ENCODE peak calls at places on chromosomes 1 and 21, in seven cellular contexts. One of them, this sample, is unnamed.

GRCh38 chr1:184191181-184191601 is 139.7 kb downstream of the TSEN15 start:
- DNase-seq in lower leg skin: peak
- DNase-seq in HT1080: no peak
- DNase-seq in anterior cingulate cortex: peak
- DNase-seq in NCI-H345: no peak
- DNase-seq in EH: peak
- DNase-seq in fibroblast of mammary gland: peak
- DNase-seq in this sample: peak

GRCh38 chr1:145690587-145691558 is 16.3 kb downstream of the PDZK1 start:
- DNase-seq in lower leg skin: no peak
- DNase-seq in HT1080: peak
- DNase-seq in anterior cingulate cortex: no peak
- DNase-seq in NCI-H345: no peak
- DNase-seq in EH: peak
- DNase-seq in fibroblast of mammary gland: peak
- DNase-seq in this sample: no peak

GRCh38 chr1:201955750-201956143 is 444 bp downstream of the TIMM17A start:
- DNase-seq in lower leg skin: no peak
- DNase-seq in HT1080: no peak
- DNase-seq in anterior cingulate cortex: no peak
- DNase-seq in NCI-H345: no peak
- DNase-seq in EH: no peak
- DNase-seq in fibroblast of mammary gland: no peak
- DNase-seq in this sample: no peak

GRCh38 chr1:33312413-33312749 is 8.5 kb downstream of the A3GALT2 start:
- DNase-seq in lower leg skin: no peak
- DNase-seq in HT1080: no peak
- DNase-seq in anterior cingulate cortex: no peak
- DNase-seq in NCI-H345: no peak
- DNase-seq in EH: no peak
- DNase-seq in fibroblast of mammary gland: no peak
- DNase-seq in this sample: no peak

GRCh38 chr1:15816674-15817073 is 9.2 kb upstream of the UQCRHL start:
- DNase-seq in lower leg skin: no peak
- DNase-seq in HT1080: no peak
- DNase-seq in anterior cingulate cortex: no peak
- DNase-seq in NCI-H345: no peak
- DNase-seq in EH: no peak
- DNase-seq in fibroblast of mammary gland: no peak
- DNase-seq in this sample: no peak

GRCh38 chr1:78437393-78437792 is 53.4 kb upstream of the PTGFR start:
- DNase-seq in lower leg skin: no peak
- DNase-seq in HT1080: no peak
- DNase-seq in anterior cingulate cortex: no peak
- DNase-seq in NCI-H345: no peak
- DNase-seq in EH: peak
- DNase-seq in fibroblast of mammary gland: no peak
- DNase-seq in this sample: no peak

GRCh38 chr1:93820554-93821411 is 58.2 kb downstream of the DNTTIP2 start:
- DNase-seq in lower leg skin: no peak
- DNase-seq in HT1080: no peak
- DNase-seq in anterior cingulate cortex: no peak
- DNase-seq in NCI-H345: no peak
- DNase-seq in EH: no peak
- DNase-seq in fibroblast of mammary gland: no peak
- DNase-seq in this sample: no peak

GRCh38 chr1:26697441-26697977 is 1.7 kb downstream of the ARID1A start:
- DNase-seq in lower leg skin: no peak
- DNase-seq in HT1080: no peak
- DNase-seq in anterior cingulate cortex: no peak
- DNase-seq in NCI-H345: no peak
- DNase-seq in EH: no peak
- DNase-seq in fibroblast of mammary gland: no peak
- DNase-seq in this sample: no peak

GRCh38 chr1:200972985-200973742 is 50.4 kb downstream of the KIF21B start:
- DNase-seq in lower leg skin: no peak
- DNase-seq in HT1080: no peak
- DNase-seq in anterior cingulate cortex: no peak
- DNase-seq in NCI-H345: no peak
- DNase-seq in EH: no peak
- DNase-seq in fibroblast of mammary gland: no peak
- DNase-seq in this sample: no peak

GRCh38 chr1:220274122-220274855 is 2.0 kb upstream of the RAB3GAP2 start:
- DNase-seq in lower leg skin: no peak
- DNase-seq in HT1080: peak
- DNase-seq in anterior cingulate cortex: no peak
- DNase-seq in NCI-H345: no peak
- DNase-seq in EH: peak
- DNase-seq in fibroblast of mammary gland: peak
- DNase-seq in this sample: no peak

GRCh38 chr1:235980976-235981375 is 83.9 kb downstream of the NID1 start:
- DNase-seq in lower leg skin: no peak
- DNase-seq in HT1080: no peak
- DNase-seq in anterior cingulate cortex: no peak
- DNase-seq in NCI-H345: no peak
- DNase-seq in EH: no peak
- DNase-seq in fibroblast of mammary gland: no peak
- DNase-seq in this sample: no peak

GRCh38 chr1:230730979-230731378 is 16.2 kb upstream of the CAPN9 start:
- DNase-seq in lower leg skin: no peak
- DNase-seq in HT1080: no peak
- DNase-seq in anterior cingulate cortex: no peak
- DNase-seq in NCI-H345: no peak
- DNase-seq in EH: no peak
- DNase-seq in fibroblast of mammary gland: no peak
- DNase-seq in this sample: no peak

GRCh38 chr1:47814592-47815436 is 182.4 kb downstream of the TRABD2B start:
- DNase-seq in lower leg skin: no peak
- DNase-seq in HT1080: no peak
- DNase-seq in anterior cingulate cortex: no peak
- DNase-seq in NCI-H345: no peak
- DNase-seq in EH: no peak
- DNase-seq in fibroblast of mammary gland: no peak
- DNase-seq in this sample: no peak

GRCh38 chr1:171433451-171433850 is 51.9 kb upstream of the PRRC2C start:
- DNase-seq in lower leg skin: no peak
- DNase-seq in HT1080: peak
- DNase-seq in anterior cingulate cortex: no peak
- DNase-seq in NCI-H345: no peak
- DNase-seq in EH: peak
- DNase-seq in fibroblast of mammary gland: peak
- DNase-seq in this sample: no peak

GRCh38 chr1:33188572-33189275 is 6.9 kb upstream of the TRIM62 start:
- DNase-seq in lower leg skin: no peak
- DNase-seq in HT1080: peak
- DNase-seq in anterior cingulate cortex: no peak
- DNase-seq in NCI-H345: no peak
- DNase-seq in EH: peak
- DNase-seq in fibroblast of mammary gland: peak
- DNase-seq in this sample: no peak

GRCh38 chr1:78303620-78304019 is 187.2 kb upstream of the PTGFR start:
- DNase-seq in lower leg skin: peak
- DNase-seq in HT1080: peak
- DNase-seq in anterior cingulate cortex: no peak
- DNase-seq in NCI-H345: no peak
- DNase-seq in EH: peak
- DNase-seq in fibroblast of mammary gland: peak
- DNase-seq in this sample: no peak

GRCh38 chr1:54569339-54569738 is 21.3 kb downstream of the ACOT11 start:
- DNase-seq in lower leg skin: no peak
- DNase-seq in HT1080: no peak
- DNase-seq in anterior cingulate cortex: no peak
- DNase-seq in NCI-H345: peak
- DNase-seq in EH: peak
- DNase-seq in fibroblast of mammary gland: no peak
- DNase-seq in this sample: no peak

GRCh38 chr1:9270290-9270900 is 22.3 kb upstream of the SPSB1 start:
- DNase-seq in lower leg skin: no peak
- DNase-seq in HT1080: no peak
- DNase-seq in anterior cingulate cortex: no peak
- DNase-seq in NCI-H345: peak
- DNase-seq in EH: no peak
- DNase-seq in fibroblast of mammary gland: no peak
- DNase-seq in this sample: no peak

GRCh38 chr1:201676651-201677050 is 137.7 kb downstream of the NAV1 start:
- DNase-seq in lower leg skin: no peak
- DNase-seq in HT1080: no peak
- DNase-seq in anterior cingulate cortex: no peak
- DNase-seq in NCI-H345: no peak
- DNase-seq in EH: no peak
- DNase-seq in fibroblast of mammary gland: no peak
- DNase-seq in this sample: no peak

GRCh38 chr1:181094813-181095212 is 6.3 kb downstream of the IER5 start:
- DNase-seq in lower leg skin: no peak
- DNase-seq in HT1080: no peak
- DNase-seq in anterior cingulate cortex: no peak
- DNase-seq in NCI-H345: no peak
- DNase-seq in EH: peak
- DNase-seq in fibroblast of mammary gland: peak
- DNase-seq in this sample: no peak

GRCh38 chr21:29371464-29371863 is 72.7 kb downstream of the BACH1 start:
- DNase-seq in lower leg skin: no peak
- DNase-seq in HT1080: no peak
- DNase-seq in anterior cingulate cortex: no peak
- DNase-seq in NCI-H345: no peak
- DNase-seq in EH: no peak
- DNase-seq in fibroblast of mammary gland: peak
- DNase-seq in this sample: no peak

GRCh38 chr1:25771246-25772114 is 28.5 kb upstream of the SELENON start:
- DNase-seq in lower leg skin: no peak
- DNase-seq in HT1080: peak
- DNase-seq in anterior cingulate cortex: no peak
- DNase-seq in NCI-H345: no peak
- DNase-seq in EH: peak
- DNase-seq in fibroblast of mammary gland: no peak
- DNase-seq in this sample: peak

GRCh38 chr1:116997011-116997410 is 4.5 kb upstream of the CD101 start:
- DNase-seq in lower leg skin: no peak
- DNase-seq in HT1080: peak
- DNase-seq in anterior cingulate cortex: no peak
- DNase-seq in NCI-H345: no peak
- DNase-seq in EH: no peak
- DNase-seq in fibroblast of mammary gland: peak
- DNase-seq in this sample: no peak

GRCh38 chr1:51316113-51316763 is 14.1 kb downstream of the TTC39A start:
- DNase-seq in lower leg skin: no peak
- DNase-seq in HT1080: peak
- DNase-seq in anterior cingulate cortex: no peak
- DNase-seq in NCI-H345: peak
- DNase-seq in EH: no peak
- DNase-seq in fibroblast of mammary gland: no peak
- DNase-seq in this sample: no peak

GRCh38 chr1:97262842-97263241 is 541.3 kb downstream of the PTBP2 start:
- DNase-seq in lower leg skin: no peak
- DNase-seq in HT1080: no peak
- DNase-seq in anterior cingulate cortex: no peak
- DNase-seq in NCI-H345: no peak
- DNase-seq in EH: no peak
- DNase-seq in fibroblast of mammary gland: no peak
- DNase-seq in this sample: no peak

GRCh38 chr1:11563560-11564069 is 84.7 kb downstream of the DISP3 start:
- DNase-seq in lower leg skin: no peak
- DNase-seq in HT1080: peak
- DNase-seq in anterior cingulate cortex: no peak
- DNase-seq in NCI-H345: peak
- DNase-seq in EH: peak
- DNase-seq in fibroblast of mammary gland: no peak
- DNase-seq in this sample: peak

GRCh38 chr1:185895208-185895900 is 161.2 kb downstream of the HMCN1 start:
- DNase-seq in lower leg skin: no peak
- DNase-seq in HT1080: no peak
- DNase-seq in anterior cingulate cortex: no peak
- DNase-seq in NCI-H345: no peak
- DNase-seq in EH: no peak
- DNase-seq in fibroblast of mammary gland: peak
- DNase-seq in this sample: no peak

GRCh38 chr1:187474266-187474665 is 645.5 kb downstream of the PLA2G4A start:
- DNase-seq in lower leg skin: no peak
- DNase-seq in HT1080: no peak
- DNase-seq in anterior cingulate cortex: no peak
- DNase-seq in NCI-H345: no peak
- DNase-seq in EH: peak
- DNase-seq in fibroblast of mammary gland: peak
- DNase-seq in this sample: no peak

GRCh38 chr1:204941415-204942338 is 71.0 kb downstream of the NFASC start:
- DNase-seq in lower leg skin: peak
- DNase-seq in HT1080: peak
- DNase-seq in anterior cingulate cortex: peak
- DNase-seq in NCI-H345: peak
- DNase-seq in EH: peak
- DNase-seq in fibroblast of mammary gland: peak
- DNase-seq in this sample: peak

GRCh38 chr1:90133133-90133532 is 138.2 kb downstream of the ZNF326 start:
- DNase-seq in lower leg skin: no peak
- DNase-seq in HT1080: peak
- DNase-seq in anterior cingulate cortex: no peak
- DNase-seq in NCI-H345: peak
- DNase-seq in EH: peak
- DNase-seq in fibroblast of mammary gland: peak
- DNase-seq in this sample: no peak

GRCh38 chr1:63475761-63476160 is 47.3 kb downstream of the ITGB3BP start:
- DNase-seq in lower leg skin: no peak
- DNase-seq in HT1080: peak
- DNase-seq in anterior cingulate cortex: no peak
- DNase-seq in NCI-H345: no peak
- DNase-seq in EH: peak
- DNase-seq in fibroblast of mammary gland: no peak
- DNase-seq in this sample: no peak

GRCh38 chr1:171833091-171833822 is 8.0 kb upstream of the DNM3 start:
- DNase-seq in lower leg skin: no peak
- DNase-seq in HT1080: no peak
- DNase-seq in anterior cingulate cortex: no peak
- DNase-seq in NCI-H345: no peak
- DNase-seq in EH: peak
- DNase-seq in fibroblast of mammary gland: peak
- DNase-seq in this sample: no peak

GRCh38 chr1:162488219-162488618 is 9.4 kb upstream of the UHMK1 start:
- DNase-seq in lower leg skin: no peak
- DNase-seq in HT1080: no peak
- DNase-seq in anterior cingulate cortex: no peak
- DNase-seq in NCI-H345: no peak
- DNase-seq in EH: no peak
- DNase-seq in fibroblast of mammary gland: no peak
- DNase-seq in this sample: no peak

GRCh38 chr1:153518562-153518961 is 17.2 kb downstream of the S100A6 start:
- DNase-seq in lower leg skin: no peak
- DNase-seq in HT1080: no peak
- DNase-seq in anterior cingulate cortex: no peak
- DNase-seq in NCI-H345: no peak
- DNase-seq in EH: no peak
- DNase-seq in fibroblast of mammary gland: no peak
- DNase-seq in this sample: no peak

GRCh38 chr1:215076312-215076711 is 6.2 kb upstream of the KCNK2 start:
- DNase-seq in lower leg skin: no peak
- DNase-seq in HT1080: peak
- DNase-seq in anterior cingulate cortex: no peak
- DNase-seq in NCI-H345: peak
- DNase-seq in EH: peak
- DNase-seq in fibroblast of mammary gland: peak
- DNase-seq in this sample: no peak

GRCh38 chr1:63127376-63127775 is 195.0 kb upstream of the FOXD3 start:
- DNase-seq in lower leg skin: no peak
- DNase-seq in HT1080: no peak
- DNase-seq in anterior cingulate cortex: no peak
- DNase-seq in NCI-H345: no peak
- DNase-seq in EH: peak
- DNase-seq in fibroblast of mammary gland: peak
- DNase-seq in this sample: no peak

GRCh38 chr21:28337319-28337718 is 655.4 kb downstream of the LTN1 start:
- DNase-seq in lower leg skin: no peak
- DNase-seq in HT1080: peak
- DNase-seq in anterior cingulate cortex: no peak
- DNase-seq in NCI-H345: peak
- DNase-seq in EH: peak
- DNase-seq in fibroblast of mammary gland: peak
- DNase-seq in this sample: no peak

GRCh38 chr1:61353797-61354406 is 271.5 kb downstream of the NFIA start:
- DNase-seq in lower leg skin: no peak
- DNase-seq in HT1080: no peak
- DNase-seq in anterior cingulate cortex: no peak
- DNase-seq in NCI-H345: no peak
- DNase-seq in EH: no peak
- DNase-seq in fibroblast of mammary gland: no peak
- DNase-seq in this sample: no peak